ENCODE peak calls at places on chromosomes 4 and X, in nine cellular contexts. One of them, this sample, is unnamed.

GRCh38 chr4:42398448-42399355 is 1.4 kb downstream of the SHISA3 start:
- DNase-seq in GM23338: peak; percentile 73
- DNase-seq in GM23248: no peak
- DNase-seq in HCT116: no peak
- DNase-seq in MM.1S: no peak
- DNase-seq in neural progenitor cell: peak; percentile 84
- DNase-seq in PC-3: peak; percentile 9
- DNase-seq in SK-N-SH: no peak
- DNase-seq in OCI-LY7: no peak
- DNase-seq in this sample: peak; percentile 13

GRCh38 chr4:11428161-11428700 is 463 bp downstream of the HS3ST1 start:
- DNase-seq in GM23338: peak; percentile 47
- DNase-seq in GM23248: no peak
- DNase-seq in HCT116: no peak
- DNase-seq in MM.1S: peak; percentile 29
- DNase-seq in neural progenitor cell: peak; percentile 37
- DNase-seq in PC-3: no peak
- DNase-seq in SK-N-SH: no peak
- DNase-seq in OCI-LY7: no peak
- DNase-seq in this sample: no peak

GRCh38 chrX:13669246-13669689 is 16.3 kb downstream of the TCEANC start:
- DNase-seq in GM23338: no peak
- DNase-seq in GM23248: peak; percentile 89
- DNase-seq in HCT116: peak; percentile 90
- DNase-seq in MM.1S: peak; percentile 76
- DNase-seq in neural progenitor cell: no peak
- DNase-seq in PC-3: peak; percentile 97
- DNase-seq in SK-N-SH: no peak
- DNase-seq in OCI-LY7: no peak
- DNase-seq in this sample: peak; percentile 87

GRCh38 chr4:25913056-25913850 is 767 bp upstream of the SMIM20 start:
- DNase-seq in GM23338: peak; percentile 51
- DNase-seq in GM23248: no peak
- DNase-seq in HCT116: no peak
- DNase-seq in MM.1S: peak; percentile 33
- DNase-seq in neural progenitor cell: peak; percentile 87
- DNase-seq in PC-3: no peak
- DNase-seq in SK-N-SH: peak; percentile 52
- DNase-seq in OCI-LY7: peak; percentile 64
- DNase-seq in this sample: no peak

GRCh38 chr4:159425749-159426376 is 323.0 kb downstream of the RAPGEF2 start:
- DNase-seq in GM23338: no peak
- DNase-seq in GM23248: no peak
- DNase-seq in HCT116: no peak
- DNase-seq in MM.1S: no peak
- DNase-seq in neural progenitor cell: no peak
- DNase-seq in PC-3: no peak
- DNase-seq in SK-N-SH: no peak
- DNase-seq in OCI-LY7: no peak
- DNase-seq in this sample: no peak

GRCh38 chrX:2692221-2693122 is 1.4 kb downstream of the CD99 start:
- DNase-seq in GM23338: peak; percentile 50
- DNase-seq in GM23248: peak; percentile 70
- DNase-seq in HCT116: no peak
- DNase-seq in MM.1S: no peak
- DNase-seq in neural progenitor cell: peak; percentile 39
- DNase-seq in PC-3: peak; percentile 31
- DNase-seq in SK-N-SH: peak; percentile 17
- DNase-seq in OCI-LY7: peak; percentile 38
- DNase-seq in this sample: peak; percentile 40

GRCh38 chr4:84499065-84499982 is at the start of gene NKX6-1:
- DNase-seq in GM23338: peak; percentile 98
- DNase-seq in GM23248: peak; percentile 68
- DNase-seq in HCT116: peak; percentile 87
- DNase-seq in MM.1S: no peak
- DNase-seq in neural progenitor cell: peak; percentile 99
- DNase-seq in PC-3: peak; percentile 91
- DNase-seq in SK-N-SH: peak; percentile 92
- DNase-seq in OCI-LY7: no peak
- DNase-seq in this sample: peak; percentile 83

GRCh38 chrX:46770006-46770816 is 11.3 kb upstream of the SLC9A7 start:
- DNase-seq in GM23338: no peak
- DNase-seq in GM23248: peak; percentile 69
- DNase-seq in HCT116: no peak
- DNase-seq in MM.1S: no peak
- DNase-seq in neural progenitor cell: no peak
- DNase-seq in PC-3: peak; percentile 27
- DNase-seq in SK-N-SH: no peak
- DNase-seq in OCI-LY7: no peak
- DNase-seq in this sample: no peak

GRCh38 chr4:143313527-143313926 is 23.1 kb upstream of the GAB1 start:
- DNase-seq in GM23338: no peak
- DNase-seq in GM23248: no peak
- DNase-seq in HCT116: no peak
- DNase-seq in MM.1S: no peak
- DNase-seq in neural progenitor cell: no peak
- DNase-seq in PC-3: no peak
- DNase-seq in SK-N-SH: no peak
- DNase-seq in OCI-LY7: no peak
- DNase-seq in this sample: no peak

GRCh38 chr4:1910643-1911042 is 39.5 kb downstream of the NSD2 start:
- DNase-seq in GM23338: peak; percentile 88
- DNase-seq in GM23248: peak; percentile 72
- DNase-seq in HCT116: no peak
- DNase-seq in MM.1S: peak; percentile 24
- DNase-seq in neural progenitor cell: peak; percentile 71
- DNase-seq in PC-3: peak; percentile 40
- DNase-seq in SK-N-SH: peak; percentile 61
- DNase-seq in OCI-LY7: peak; percentile 35
- DNase-seq in this sample: peak; percentile 72

GRCh38 chrX:130523460-130524394 is 121.9 kb downstream of the RBMX2 start:
- DNase-seq in GM23338: peak; percentile 70
- DNase-seq in GM23248: no peak
- DNase-seq in HCT116: no peak
- DNase-seq in MM.1S: no peak
- DNase-seq in neural progenitor cell: peak; percentile 8
- DNase-seq in PC-3: peak; percentile 16
- DNase-seq in SK-N-SH: peak; percentile 80
- DNase-seq in OCI-LY7: no peak
- DNase-seq in this sample: no peak

GRCh38 chr4:136650541-136651277 is 881.6 kb downstream of the PCDH18 start:
- DNase-seq in GM23338: no peak
- DNase-seq in GM23248: no peak
- DNase-seq in HCT116: peak; percentile 4
- DNase-seq in MM.1S: no peak
- DNase-seq in neural progenitor cell: no peak
- DNase-seq in PC-3: peak; percentile 55
- DNase-seq in SK-N-SH: no peak
- DNase-seq in OCI-LY7: no peak
- DNase-seq in this sample: peak; percentile 19

GRCh38 chr4:26861434-26862186 is 969 bp downstream of the STIM2 start:
- DNase-seq in GM23338: peak; percentile 79
- DNase-seq in GM23248: peak; percentile 82
- DNase-seq in HCT116: no peak
- DNase-seq in MM.1S: peak; percentile 85
- DNase-seq in neural progenitor cell: peak; percentile 87
- DNase-seq in PC-3: peak; percentile 37
- DNase-seq in SK-N-SH: peak; percentile 61
- DNase-seq in OCI-LY7: peak; percentile 97
- DNase-seq in this sample: peak; percentile 74

GRCh38 chrX:10242036-10242435 is 85.3 kb downstream of the CLCN4 start:
- DNase-seq in GM23338: no peak
- DNase-seq in GM23248: no peak
- DNase-seq in HCT116: no peak
- DNase-seq in MM.1S: no peak
- DNase-seq in neural progenitor cell: no peak
- DNase-seq in PC-3: no peak
- DNase-seq in SK-N-SH: no peak
- DNase-seq in OCI-LY7: no peak
- DNase-seq in this sample: no peak

GRCh38 chrX:125295337-125295736 is 24.3 kb upstream of the TEX13C start:
- DNase-seq in GM23338: no peak
- DNase-seq in GM23248: peak; percentile 10
- DNase-seq in HCT116: no peak
- DNase-seq in MM.1S: no peak
- DNase-seq in neural progenitor cell: no peak
- DNase-seq in PC-3: peak; percentile 70
- DNase-seq in SK-N-SH: no peak
- DNase-seq in OCI-LY7: no peak
- DNase-seq in this sample: no peak

GRCh38 chrX:31449975-31450374 is 378.1 kb upstream of the FTHL17 start:
- DNase-seq in GM23338: no peak
- DNase-seq in GM23248: peak; percentile 48
- DNase-seq in HCT116: no peak
- DNase-seq in MM.1S: no peak
- DNase-seq in neural progenitor cell: no peak
- DNase-seq in PC-3: no peak
- DNase-seq in SK-N-SH: no peak
- DNase-seq in OCI-LY7: no peak
- DNase-seq in this sample: no peak

GRCh38 chr4:72567821-72568620 is 1.0 kb downstream of the ADAMTS3 start:
- DNase-seq in GM23338: peak; percentile 96
- DNase-seq in GM23248: peak; percentile 87
- DNase-seq in HCT116: no peak
- DNase-seq in MM.1S: peak; percentile 98
- DNase-seq in neural progenitor cell: peak; percentile 87
- DNase-seq in PC-3: peak; percentile 96
- DNase-seq in SK-N-SH: peak; percentile 69
- DNase-seq in OCI-LY7: no peak
- DNase-seq in this sample: peak; percentile 88

GRCh38 chr4:15027921-15028435 is 25.7 kb downstream of the CPEB2 start:
- DNase-seq in GM23338: no peak
- DNase-seq in GM23248: peak; percentile 7
- DNase-seq in HCT116: no peak
- DNase-seq in MM.1S: no peak
- DNase-seq in neural progenitor cell: no peak
- DNase-seq in PC-3: no peak
- DNase-seq in SK-N-SH: no peak
- DNase-seq in OCI-LY7: no peak
- DNase-seq in this sample: no peak
- H3K4me1 ChIP-seq in GM23338: peaks cover 5% of the 10 kb centered on the region
- H3K4me1 ChIP-seq in GM23248: peaks cover 39% of the 10 kb centered on the region
- H3K4me1 ChIP-seq in HCT116: no peaks in the 10 kb centered on the region
- H3K4me1 ChIP-seq in MM.1S: no peaks in the 10 kb centered on the region
- H3K4me1 ChIP-seq in neural progenitor cell: no peaks in the 10 kb centered on the region
- H3K4me1 ChIP-seq in PC-3: peaks cover 18% of the 10 kb centered on the region
- H3K4me1 ChIP-seq in SK-N-SH: no peaks in the 10 kb centered on the region
- H3K4me1 ChIP-seq in OCI-LY7: no peaks in the 10 kb centered on the region
- H3K4me1 ChIP-seq in this sample: no peaks in the 10 kb centered on the region

DNA sequence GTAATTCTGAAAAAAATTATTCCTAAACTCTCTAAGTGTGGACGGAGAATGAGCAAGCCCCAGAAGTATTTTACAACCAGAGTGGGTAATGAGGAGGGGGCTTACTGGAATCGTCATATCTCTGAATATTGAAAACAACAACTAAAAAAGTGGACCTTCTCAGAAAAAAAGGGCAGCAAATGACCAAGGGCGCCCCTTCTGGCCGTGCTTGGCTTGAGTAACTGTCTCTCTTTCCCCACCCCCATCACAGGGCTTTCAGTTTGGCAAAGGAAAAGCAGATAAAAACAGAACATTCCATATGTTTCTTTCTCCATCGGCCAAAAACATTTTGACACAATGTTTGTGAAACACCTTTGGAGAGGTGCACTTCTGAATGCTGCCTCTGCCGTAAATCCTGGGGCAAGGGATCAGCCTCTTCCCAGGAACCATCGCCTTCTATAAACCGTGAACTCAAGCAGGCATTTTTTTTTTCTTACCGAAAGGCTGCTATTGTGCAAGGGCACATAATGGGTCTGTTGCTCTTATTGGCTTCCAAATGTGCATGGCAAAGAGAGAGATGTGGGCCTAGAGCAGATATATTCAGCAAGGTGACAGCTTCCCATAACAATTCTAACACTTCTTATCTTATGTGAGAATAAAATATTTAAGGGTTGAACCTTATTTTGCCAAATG is 115.4 kb downstream of the PARM1 start:
- DNase-seq in GM23338: peak; percentile 69
- DNase-seq in GM23248: no peak
- DNase-seq in HCT116: no peak
- DNase-seq in MM.1S: no peak
- DNase-seq in neural progenitor cell: peak; percentile 35
- DNase-seq in PC-3: peak; percentile 5
- DNase-seq in SK-N-SH: peak; percentile 7
- DNase-seq in OCI-LY7: no peak
- DNase-seq in this sample: no peak
- TF ChIP-seq EZH2phosphoT487 in GM23338: no peak
- TF ChIP-seq EZH2phosphoT487 in GM23248: no peak
- TF ChIP-seq EZH2phosphoT487 in HCT116: no peak
- TF ChIP-seq EZH2phosphoT487 in MM.1S: no peak
- TF ChIP-seq EZH2phosphoT487 in neural progenitor cell: no peak
- TF ChIP-seq EZH2phosphoT487 in PC-3: no peak
- TF ChIP-seq EZH2phosphoT487 in SK-N-SH: no peak
- TF ChIP-seq EZH2phosphoT487 in OCI-LY7: no peak
- TF ChIP-seq EZH2phosphoT487 in this sample: no peak

GRCh38 chr4:56414135-56414675 is 21.2 kb downstream of the PPAT start:
- DNase-seq in GM23338: peak; percentile 37
- DNase-seq in GM23248: peak; percentile 3
- DNase-seq in HCT116: no peak
- DNase-seq in MM.1S: no peak
- DNase-seq in neural progenitor cell: no peak
- DNase-seq in PC-3: no peak
- DNase-seq in SK-N-SH: no peak
- DNase-seq in OCI-LY7: no peak
- DNase-seq in this sample: no peak
- H3K27ac ChIP-seq in GM23338: no peak overlapping the region
- H3K27ac ChIP-seq in GM23248: no peak overlapping the region
- H3K27ac ChIP-seq in HCT116: no peak overlapping the region
- H3K27ac ChIP-seq in MM.1S: no peak overlapping the region
- H3K27ac ChIP-seq in neural progenitor cell: no peak overlapping the region
- H3K27ac ChIP-seq in PC-3: no peak overlapping the region
- H3K27ac ChIP-seq in SK-N-SH: no peak overlapping the region
- H3K27ac ChIP-seq in OCI-LY7: no peak overlapping the region
- H3K27ac ChIP-seq in this sample: no peak overlapping the region

DNA sequence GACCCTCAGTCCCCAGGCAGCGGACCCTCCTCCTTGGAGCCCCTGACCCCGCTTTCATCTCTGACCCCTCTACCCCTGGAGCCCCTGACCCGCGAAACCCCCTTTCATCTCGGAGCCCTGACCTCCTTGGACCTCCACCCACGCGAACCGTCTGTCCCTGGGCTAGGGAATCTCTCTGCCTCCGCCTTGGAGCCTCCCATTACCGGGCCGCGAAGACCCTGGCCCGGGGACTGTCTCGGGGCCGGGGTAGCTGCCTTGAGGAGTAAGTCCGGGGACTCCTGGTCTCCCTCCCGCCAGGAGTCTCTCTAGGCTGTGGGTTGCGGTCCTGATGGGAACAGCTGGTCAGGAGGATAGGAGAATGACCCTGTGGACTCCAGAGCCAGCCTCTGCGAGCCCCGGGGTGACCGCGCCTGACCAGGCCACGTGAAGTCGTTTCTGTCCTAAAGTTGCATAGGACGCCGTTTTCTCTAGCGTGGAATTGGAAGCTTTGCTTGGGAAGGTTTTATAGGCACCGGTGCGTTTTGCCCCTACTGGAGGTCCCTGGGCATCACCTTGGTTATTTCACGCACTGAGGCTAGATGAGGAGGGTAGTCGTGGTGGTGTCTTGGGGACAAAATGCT is 824 bp downstream of the TBC1D14 start:
- DNase-seq in GM23338: peak; percentile 65
- DNase-seq in GM23248: peak; percentile 36
- DNase-seq in HCT116: no peak
- DNase-seq in MM.1S: no peak
- DNase-seq in neural progenitor cell: peak; percentile 57
- DNase-seq in PC-3: peak; percentile 14
- DNase-seq in SK-N-SH: peak; percentile 51
- DNase-seq in OCI-LY7: no peak
- DNase-seq in this sample: peak; percentile 59
- H3K4me1 ChIP-seq in GM23338: peaks cover 11% of the 10 kb centered on the region
- H3K4me1 ChIP-seq in GM23248: peaks cover 9% of the 10 kb centered on the region
- H3K4me1 ChIP-seq in HCT116: peaks cover 40% of the 10 kb centered on the region
- H3K4me1 ChIP-seq in MM.1S: peaks cover 11% of the 10 kb centered on the region
- H3K4me1 ChIP-seq in neural progenitor cell: peaks cover 26% of the 10 kb centered on the region
- H3K4me1 ChIP-seq in PC-3: peaks cover 8% of the 10 kb centered on the region
- H3K4me1 ChIP-seq in SK-N-SH: peaks cover 29% of the 10 kb centered on the region
- H3K4me1 ChIP-seq in OCI-LY7: peaks cover 39% of the 10 kb centered on the region
- H3K4me1 ChIP-seq in this sample: peaks cover 40% of the 10 kb centered on the region